ENCODE peak calls at places on chromosome 7, in five cellular contexts. A, R, Y, E and S are unnamed samples.

GRCh38 chr7:43164757-43165156 is 52.3 kb downstream of the HECW1 start:
- DNase-seq in R (no peak), E (peak; percentile 94), Y (peak; percentile 97), A (no peak), S (no peak)

GRCh38 chr7:35624299-35625186 is 70.4 kb downstream of the HERPUD2 start:
- DNase-seq in A (no peak), E (peak; percentile 6), R (peak; percentile 73), Y (no peak), S (no peak)

GRCh38 chr7:42350801-42351200 is 113.8 kb upstream of the GLI3 start:
- DNase-seq in E (no peak), R (no peak), A (no peak), Y (no peak), S (no peak)

GRCh38 chr7:5424689-5425506 is 1.3 kb upstream of the TNRC18 start:
- DNase-seq in E (no peak), A (no peak), Y (no peak), R (no peak), S (peak; percentile 85)

GRCh38 chr7:73622527-73622908 is 1.8 kb downstream of the MLXIPL start:
- DNase-seq in R (no peak), E (no peak), A (no peak), Y (no peak), S (no peak)

GRCh38 chr7:100676501-100677306 is 3.2 kb downstream of the GNB2 start:
- DNase-seq in E (no peak), Y (no peak), A (no peak), R (peak; percentile 10), S (no peak)

GRCh38 chr7:86932038-86932512 is 127.4 kb downstream of the ELAPOR2 start:
- DNase-seq in Y (peak; percentile 14), R (no peak), A (no peak), E (peak; percentile 94), S (peak; percentile 37)

GRCh38 chr7:73812996-73813395 is 17.8 kb upstream of the CLDN4 start:
- DNase-seq in R (no peak), A (no peak), Y (no peak), E (no peak), S (no peak)

GRCh38 chr7:108147031-108147563 is 16.9 kb upstream of the LAMB4 start:
- DNase-seq in R (no peak), A (no peak), E (no peak), Y (no peak), S (no peak)

GRCh38 chr7:76069238-76069638 is 21.3 kb downstream of the MDH2 start:
- DNase-seq in A (no peak), Y (peak; percentile 87), E (peak; percentile 81), R (no peak), S (peak; percentile 73)